ENCODE peak calls at places on chromosomes 4 and X, in four cellular contexts. One of them, this sample, is unnamed.

GRCh38 chrX:9604111-9604907 is 139.5 kb downstream of the TBL1X start:
- DNase-seq in heart left ventricle: peak; percentile 67
- DNase-seq in body of pancreas: peak; percentile 22
- DNase-seq in transverse colon: no peak
- DNase-seq in this sample: no peak

GRCh38 chr4:2923141-2923551 is 40.1 kb downstream of the NOP14 start:
- DNase-seq in body of pancreas: no peak
- DNase-seq in heart left ventricle: peak; percentile 18
- DNase-seq in transverse colon: no peak
- DNase-seq in this sample: no peak

GRCh38 chr4:88759039-88759631 is 61.5 kb upstream of the NAP1L5 start:
- DNase-seq in body of pancreas: no peak
- DNase-seq in transverse colon: no peak
- DNase-seq in heart left ventricle: no peak
- DNase-seq in this sample: no peak

GRCh38 chrX:7088968-7089615 is 58.4 kb upstream of the STS start:
- DNase-seq in body of pancreas: no peak
- DNase-seq in transverse colon: no peak
- DNase-seq in heart left ventricle: no peak
- DNase-seq in this sample: no peak

GRCh38 chrX:130516123-130516522 is 114.3 kb downstream of the RBMX2 start:
- DNase-seq in body of pancreas: no peak
- DNase-seq in transverse colon: no peak
- DNase-seq in heart left ventricle: no peak
- DNase-seq in this sample: no peak

GRCh38 chr4:131450572-131451209 is 1698.4 kb upstream of the PCDH10 start:
- DNase-seq in body of pancreas: no peak
- DNase-seq in heart left ventricle: no peak
- DNase-seq in transverse colon: no peak
- DNase-seq in this sample: no peak

GRCh38 chr4:166493828-166494432 is 620.9 kb downstream of the TLL1 start:
- DNase-seq in heart left ventricle: no peak
- DNase-seq in transverse colon: no peak
- DNase-seq in body of pancreas: no peak
- DNase-seq in this sample: no peak

GRCh38 chr4:110823251-110823650 is 200.4 kb upstream of the PITX2 start:
- DNase-seq in heart left ventricle: no peak
- DNase-seq in transverse colon: no peak
- DNase-seq in body of pancreas: no peak
- DNase-seq in this sample: no peak

GRCh38 chrX:119694601-119695534 is 1.9 kb upstream of the SEPTIN6 start:
- DNase-seq in heart left ventricle: no peak
- DNase-seq in transverse colon: no peak
- DNase-seq in body of pancreas: no peak
- DNase-seq in this sample: peak; percentile 4

GRCh38 chr4:75726577-75726976 is 2.2 kb downstream of the USO1 start:
- DNase-seq in transverse colon: no peak
- DNase-seq in heart left ventricle: no peak
- DNase-seq in body of pancreas: no peak
- DNase-seq in this sample: no peak

GRCh38 chrX:475926-476723 is 89.4 kb upstream of the PPP2R3B start:
- DNase-seq in transverse colon: no peak
- DNase-seq in body of pancreas: no peak
- DNase-seq in heart left ventricle: no peak
- DNase-seq in this sample: no peak

GRCh38 chr4:144579411-144580020 is 66.4 kb upstream of the HHIP start:
- DNase-seq in transverse colon: no peak
- DNase-seq in body of pancreas: no peak
- DNase-seq in heart left ventricle: no peak
- DNase-seq in this sample: no peak

GRCh38 chrX:110748256-110748811 is 47.3 kb downstream of the CHRDL1 start:
- DNase-seq in body of pancreas: no peak
- DNase-seq in heart left ventricle: no peak
- DNase-seq in transverse colon: no peak
- DNase-seq in this sample: no peak

GRCh38 chrX:37726346-37726745 is 40.8 kb downstream of the XK start:
- DNase-seq in transverse colon: no peak
- DNase-seq in heart left ventricle: no peak
- DNase-seq in body of pancreas: no peak
- DNase-seq in this sample: no peak

GRCh38 chr4:147965873-147966272 is 234.0 kb downstream of the ARHGAP10 start:
- DNase-seq in transverse colon: no peak
- DNase-seq in body of pancreas: no peak
- DNase-seq in heart left ventricle: no peak
- DNase-seq in this sample: no peak

GRCh38 chrX:15761564-15762191 is 23.6 kb downstream of the CA5B start:
- DNase-seq in body of pancreas: no peak
- DNase-seq in heart left ventricle: no peak
- DNase-seq in transverse colon: no peak
- DNase-seq in this sample: peak; percentile 51

GRCh38 chr4:55424791-55425190 is 29.0 kb downstream of the TMEM165 start:
- DNase-seq in body of pancreas: no peak
- DNase-seq in heart left ventricle: no peak
- DNase-seq in transverse colon: no peak
- DNase-seq in this sample: no peak

GRCh38 chr4:52982246-52982950 is 120.3 kb downstream of the RASL11B start:
- DNase-seq in heart left ventricle: no peak
- DNase-seq in body of pancreas: no peak
- DNase-seq in transverse colon: no peak
- DNase-seq in this sample: peak; percentile 44

GRCh38 chr4:102620697-102621497 is 119.7 kb downstream of the NFKB1 start:
- DNase-seq in heart left ventricle: no peak
- DNase-seq in transverse colon: peak; percentile 47
- DNase-seq in body of pancreas: peak; percentile 71
- DNase-seq in this sample: peak; percentile 56

GRCh38 chrX:153727108-153727931 is 2.7 kb downstream of the ABCD1 start:
- DNase-seq in heart left ventricle: peak; percentile 73
- DNase-seq in transverse colon: peak; percentile 63
- DNase-seq in body of pancreas: peak; percentile 77
- DNase-seq in this sample: no peak

GRCh38 chrX:13876652-13877051 is 59.8 kb upstream of the GPM6B start:
- DNase-seq in transverse colon: no peak
- DNase-seq in body of pancreas: no peak
- DNase-seq in heart left ventricle: peak; percentile 55
- DNase-seq in this sample: no peak

GRCh38 chr4:160224049-160224448 is 1121.2 kb downstream of the RAPGEF2 start:
- DNase-seq in heart left ventricle: no peak
- DNase-seq in body of pancreas: no peak
- DNase-seq in transverse colon: no peak
- DNase-seq in this sample: no peak

GRCh38 chr4:146340798-146341197 is 126.5 kb downstream of the REELD1 start:
- DNase-seq in body of pancreas: no peak
- DNase-seq in heart left ventricle: no peak
- DNase-seq in transverse colon: no peak
- DNase-seq in this sample: no peak

GRCh38 chr4:127601029-127601428 is 31.7 kb upstream of the INTU start:
- DNase-seq in heart left ventricle: no peak
- DNase-seq in transverse colon: no peak
- DNase-seq in body of pancreas: no peak
- DNase-seq in this sample: no peak

GRCh38 chrX:42097491-42097890 is 174.1 kb upstream of the CASK start:
- DNase-seq in transverse colon: no peak
- DNase-seq in body of pancreas: no peak
- DNase-seq in heart left ventricle: no peak
- DNase-seq in this sample: no peak

GRCh38 chr4:6169239-6169638 is 31.1 kb downstream of the JAKMIP1 start:
- DNase-seq in body of pancreas: no peak
- DNase-seq in transverse colon: no peak
- DNase-seq in heart left ventricle: no peak
- DNase-seq in this sample: no peak
- TF ChIP-seq POLR2A in body of pancreas: no peak
- TF ChIP-seq POLR2A in transverse colon: no peak
- TF ChIP-seq POLR2A in heart left ventricle: no peak
- TF ChIP-seq POLR2A in this sample: no peak

DNA sequence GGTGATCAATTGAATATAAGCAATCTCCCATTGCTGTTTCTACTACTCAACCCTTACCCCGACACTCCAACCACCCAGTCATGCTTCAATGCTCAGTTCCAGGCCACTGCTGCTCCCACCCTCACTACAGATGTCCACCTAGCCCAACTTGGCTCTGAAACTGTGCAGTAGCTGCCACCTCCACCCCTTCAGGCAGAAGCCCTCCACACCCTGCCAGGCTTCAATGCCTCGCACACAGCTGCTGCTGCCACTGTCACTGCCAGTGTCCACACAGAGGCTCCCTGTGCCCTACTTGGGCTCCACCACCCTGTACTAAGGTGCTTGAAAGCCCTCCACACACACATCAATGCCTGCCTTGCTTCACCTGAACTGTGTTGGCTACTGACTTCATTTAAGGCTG is 34.6 kb downstream of the LAMTOR3 start:
- DNase-seq in transverse colon: no peak
- DNase-seq in heart left ventricle: no peak
- DNase-seq in body of pancreas: no peak
- DNase-seq in this sample: no peak
- TF ChIP-seq POLR2A in transverse colon: no peak
- TF ChIP-seq POLR2A in heart left ventricle: no peak
- TF ChIP-seq POLR2A in body of pancreas: no peak
- TF ChIP-seq POLR2A in this sample: no peak

GRCh38 chr4:1904042-1904441 is 32.8 kb downstream of the NSD2 start:
- DNase-seq in transverse colon: no peak
- DNase-seq in heart left ventricle: no peak
- DNase-seq in body of pancreas: no peak
- DNase-seq in this sample: no peak
- TF ChIP-seq POLR2A in transverse colon: no peak
- TF ChIP-seq POLR2A in heart left ventricle: no peak
- TF ChIP-seq POLR2A in body of pancreas: no peak
- TF ChIP-seq POLR2A in this sample: no peak

GRCh38 chr4:25158817-25159216 is 1.4 kb downstream of the SEPSECS start:
- DNase-seq in body of pancreas: no peak
- DNase-seq in transverse colon: no peak
- DNase-seq in heart left ventricle: no peak
- DNase-seq in this sample: no peak

GRCh38 chr4:25161599-25161960 is 1.3 kb upstream of the SEPSECS start:
- DNase-seq in body of pancreas: no peak
- DNase-seq in transverse colon: no peak
- DNase-seq in heart left ventricle: no peak
- DNase-seq in this sample: peak; percentile 44

GRCh38 chr4:25162566-25162965 is 2.3 kb upstream of the SEPSECS start:
- DNase-seq in transverse colon: no peak
- DNase-seq in body of pancreas: no peak
- DNase-seq in heart left ventricle: no peak
- DNase-seq in this sample: no peak

GRCh38 chr4:25160714-25161598 is 707 bp upstream of the SEPSECS start:
- DNase-seq in body of pancreas: no peak
- DNase-seq in heart left ventricle: no peak
- DNase-seq in transverse colon: no peak
- DNase-seq in this sample: peak; percentile 81

GRCh38 chr4:25159837-25160713 is at the start of gene SEPSECS:
- DNase-seq in body of pancreas: peak; percentile 99
- DNase-seq in transverse colon: peak; percentile 99
- DNase-seq in heart left ventricle: peak; percentile 98
- DNase-seq in this sample: peak; percentile 99
- TF ChIP-seq POLR2A in body of pancreas: peak; percentile 96
- TF ChIP-seq POLR2A in transverse colon: peak; percentile 94
- TF ChIP-seq POLR2A in heart left ventricle: no peak
- TF ChIP-seq POLR2A in this sample: peak; percentile 98

GRCh38 chr4:164955107-164955805 is 22.2 kb downstream of the TRIM61 start:
- DNase-seq in transverse colon: no peak
- DNase-seq in heart left ventricle: no peak
- DNase-seq in body of pancreas: no peak
- DNase-seq in this sample: no peak

GRCh38 chr4:164952551-164952950 is 24.9 kb downstream of the TRIM61 start:
- DNase-seq in heart left ventricle: no peak
- DNase-seq in body of pancreas: no peak
- DNase-seq in transverse colon: no peak
- DNase-seq in this sample: no peak

GRCh38 chr4:164959896-164960295 is 17.6 kb downstream of the TRIM61 start:
- DNase-seq in heart left ventricle: no peak
- DNase-seq in transverse colon: no peak
- DNase-seq in body of pancreas: no peak
- DNase-seq in this sample: no peak

GRCh38 chr4:164956766-164957643 is 20.5 kb downstream of the TRIM61 start:
- DNase-seq in heart left ventricle: peak; percentile 82
- DNase-seq in transverse colon: peak; percentile 82
- DNase-seq in body of pancreas: peak; percentile 76
- DNase-seq in this sample: peak; percentile 38
- TF ChIP-seq POLR2A in heart left ventricle: no peak
- TF ChIP-seq POLR2A in transverse colon: no peak
- TF ChIP-seq POLR2A in body of pancreas: peak; percentile 36
- TF ChIP-seq POLR2A in this sample: no peak

DNA sequence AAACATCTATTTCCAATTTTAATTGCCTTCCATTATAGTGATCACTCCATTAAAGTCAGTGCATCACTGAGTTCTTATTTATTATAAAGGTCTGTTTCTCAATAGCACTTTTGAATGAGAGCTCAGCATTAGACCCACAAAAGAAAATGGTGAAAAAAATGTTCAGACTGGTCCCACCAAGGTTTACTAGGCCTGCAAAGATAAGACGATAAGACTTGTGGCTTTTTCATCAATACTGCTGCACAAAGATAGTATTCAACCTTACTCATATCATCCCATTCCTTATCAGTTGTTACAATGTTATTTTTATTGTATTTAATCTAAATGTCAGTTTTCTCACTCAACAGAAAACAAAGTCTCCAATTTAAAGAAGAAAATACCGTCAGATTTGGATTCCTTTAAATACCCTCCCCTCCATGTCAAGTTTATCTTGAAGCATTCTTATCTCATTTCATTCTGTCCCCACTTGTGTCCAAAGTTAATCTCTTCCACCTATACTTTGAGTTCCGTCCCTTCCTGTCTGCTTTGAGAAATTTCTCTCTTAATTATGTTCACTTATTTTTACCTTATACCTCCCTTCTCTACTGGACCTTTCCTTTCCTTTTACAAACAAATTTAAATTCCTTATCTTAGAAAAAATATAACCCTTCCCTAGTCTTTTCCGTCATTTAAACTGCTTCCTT is 140.0 kb downstream of the GASK1B start:
- DNase-seq in transverse colon: no peak
- DNase-seq in heart left ventricle: no peak
- DNase-seq in body of pancreas: no peak
- DNase-seq in this sample: peak; percentile 68
- TF ChIP-seq POLR2A in transverse colon: no peak
- TF ChIP-seq POLR2A in heart left ventricle: no peak
- TF ChIP-seq POLR2A in body of pancreas: no peak
- TF ChIP-seq POLR2A in this sample: no peak

DNA sequence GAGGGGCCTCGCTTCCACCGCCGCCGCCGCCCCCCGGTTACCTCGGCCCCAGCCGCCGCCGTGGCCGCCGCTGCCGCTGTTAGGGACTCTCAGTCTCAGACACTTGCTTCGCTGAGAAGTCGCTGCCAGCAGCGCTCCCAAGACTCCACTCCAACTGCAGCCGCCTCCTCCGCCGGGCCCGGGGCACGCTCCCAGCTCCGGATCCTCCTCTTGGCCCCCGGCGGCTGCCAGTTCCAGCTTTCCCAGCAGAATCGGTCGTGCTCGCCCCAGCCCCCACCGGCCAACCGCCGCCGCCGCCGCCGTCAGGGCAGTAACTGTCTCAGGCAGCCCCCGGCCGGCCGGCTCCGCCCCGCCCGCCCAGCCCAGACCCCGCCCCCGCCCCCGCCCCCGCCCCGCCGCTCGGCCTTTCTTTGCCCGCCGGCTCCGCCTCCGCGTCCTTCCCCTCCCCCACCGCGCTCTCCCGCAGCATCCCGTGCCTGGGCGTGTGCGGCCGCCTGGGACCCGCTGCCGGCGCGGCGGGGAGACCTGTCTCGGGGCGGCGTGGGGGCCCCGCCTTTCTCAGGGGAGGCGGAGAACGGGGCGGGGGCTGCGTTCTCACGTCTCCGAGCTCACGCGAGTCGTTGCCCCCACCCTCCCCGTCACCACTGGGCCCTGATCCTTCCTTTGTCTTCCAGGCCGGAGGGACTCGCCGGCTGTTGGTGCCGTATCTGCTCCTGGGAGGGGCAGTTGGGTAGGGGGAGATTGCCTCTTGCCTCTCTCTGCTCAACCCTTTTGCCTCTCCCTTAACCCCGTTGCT is at the start of gene ANKRD50:
- DNase-seq in transverse colon: peak; percentile 86
- DNase-seq in heart left ventricle: peak; percentile 93
- DNase-seq in body of pancreas: peak; percentile 88
- DNase-seq in this sample: peak; percentile 93
- TF ChIP-seq POLR2A in transverse colon: peak; percentile 64
- TF ChIP-seq POLR2A in heart left ventricle: peak; percentile 64
- TF ChIP-seq POLR2A in body of pancreas: peak; percentile 79
- TF ChIP-seq POLR2A in this sample: peak; percentile 83